ENCODE peak calls at places on chromosomes 4 and X, in four cellular contexts. S, M, V and R are unnamed samples.

GRCh38 chr4:186144180-186144579 is 39.7 kb downstream of the FAM149A start:
- DNase-seq in S (no peak), M (no peak), V (peak), R (peak)

GRCh38 chr4:71559957-71560541 is 221.2 kb downstream of the SLC4A4 start:
- DNase-seq in S (no peak), M (no peak), V (no peak), R (no peak)

GRCh38 chr4:168019019-168019651 is 73.2 kb upstream of the ANXA10 start:
- DNase-seq in S (no peak), M (no peak), V (no peak), R (no peak)

GRCh38 chr4:147378780-147379179 is 102.1 kb upstream of the EDNRA start:
- DNase-seq in S (no peak), M (no peak), V (no peak), R (peak)

GRCh38 chr4:78671812-78672440 is 104.2 kb upstream of the BMP2K start:
- DNase-seq in S (no peak), M (no peak), V (no peak), R (no peak)

GRCh38 chrX:123859409-123859827 is 435 bp upstream of the XIAP start:
- DNase-seq in S (peak), M (peak), V (no peak), R (no peak)

GRCh38 chrX:106730385-106730784 is 3.9 kb downstream of the RNF128 start:
- DNase-seq in S (no peak), M (no peak), V (no peak), R (no peak)

GRCh38 chrX:72269671-72270251 is 7.3 kb downstream of the RPS4X start:
- DNase-seq in S (no peak), M (no peak), V (no peak), R (no peak)

GRCh38 chrX:13212191-13212651 is 107.6 kb downstream of the ATXN3L start:
- DNase-seq in S (no peak), M (no peak), V (no peak), R (no peak)

GRCh38 chr4:182683666-182684065 is 233.5 kb downstream of the DCTD start:
- DNase-seq in S (no peak), M (no peak), V (no peak), R (no peak)